ENCODE peak calls at places on chromosomes 5 and 9, in nine cellular contexts. I is tibial nerve, O is tibial artery, F is HFFc6, P is coronary artery, Q is astrocyte of the spinal cord, L is fibroblast of the aortic adventitia, Z is GM13976, M is PC-3. V is an unnamed sample.

GRCh38 chr5:98568336-98568735 is 205.1 kb upstream of the RGMB start:
- DNase-seq in I (no peak), O (no peak), F (peak), P (no peak), Q (peak), L (peak), Z (no peak), M (no peak), V (peak)

GRCh38 chr9:124262596-124263045 is 4.9 kb downstream of the NEK6 start:
- DNase-seq in I (no peak), O (no peak), F (no peak), P (no peak), Q (no peak), L (peak), Z (no peak), M (no peak), V (no peak)

GRCh38 chr5:10831416-10831815 is 70.4 kb upstream of the DAP start:
- DNase-seq in I (no peak), O (no peak), F (peak), P (no peak), Q (peak), L (peak), Z (no peak), M (peak), V (peak)

GRCh38 chr9:133569891-133570651 is 35.6 kb downstream of the ADAMTSL2 start:
- DNase-seq in I (no peak), O (no peak), F (no peak), P (no peak), Q (no peak), L (no peak), Z (no peak), M (no peak), V (no peak)

GRCh38 chr9:114894801-114895433 is 35.5 kb downstream of the TNFSF8 start:
- DNase-seq in I (no peak), O (no peak), F (peak), P (no peak), Q (peak), L (peak), Z (no peak), M (peak), V (peak)

GRCh38 chr5:16812911-16813310 is 123.2 kb downstream of the MYO10 start:
- DNase-seq in I (no peak), O (no peak), F (no peak), P (no peak), Q (peak), L (peak), Z (no peak), M (peak), V (peak)

GRCh38 chr5:73230264-73231244 is 57.6 kb downstream of the TMEM174 start:
- DNase-seq in I (no peak), O (no peak), F (no peak), P (no peak), Q (no peak), L (no peak), Z (no peak), M (no peak), V (no peak)

GRCh38 chr5:178388381-178389030 is 155.9 kb upstream of the PHYKPL start:
- DNase-seq in I (no peak), O (no peak), F (no peak), P (peak), Q (no peak), L (no peak), Z (no peak), M (no peak), V (peak)

GRCh38 chr9:136059851-136060670 is 35.0 kb downstream of the NACC2 start:
- DNase-seq in I (no peak), O (peak), F (peak), P (peak), Q (peak), L (peak), Z (no peak), M (no peak), V (peak)

GRCh38 chr9:89606049-89606481 is 1.3 kb downstream of the GADD45G start:
- DNase-seq in I (peak), O (peak), F (peak), P (peak), Q (peak), L (peak), Z (peak), M (peak), V (peak)

GRCh38 chr9:120927125-120928014 is 774 bp upstream of the TRAF1 start:
- DNase-seq in I (no peak), O (no peak), F (no peak), P (no peak), Q (no peak), L (no peak), Z (no peak), M (no peak), V (no peak)

GRCh38 chr9:90964101-90965020 is 162.7 kb downstream of the SYK start:
- DNase-seq in I (no peak), O (no peak), F (no peak), P (no peak), Q (peak), L (peak), Z (peak), M (no peak), V (no peak)

GRCh38 chr5:65927497-65928340 is 1.3 kb downstream of the ERBIN start:
- DNase-seq in I (no peak), O (no peak), F (peak), P (no peak), Q (peak), L (peak), Z (peak), M (peak), V (peak)

GRCh38 chr5:125042243-125042887 is 295.9 kb upstream of the ZNF608 start:
- DNase-seq in I (no peak), O (no peak), F (no peak), P (no peak), Q (peak), L (peak), Z (no peak), M (no peak), V (peak)

GRCh38 chr9:110847661-110848060 is 179.1 kb downstream of the MUSK start:
- DNase-seq in I (no peak), O (no peak), F (no peak), P (no peak), Q (no peak), L (peak), Z (no peak), M (no peak), V (peak)

GRCh38 chr5:142325677-142326479 is 1.1 kb upstream of the SPRY4 start:
- DNase-seq in I (peak), O (peak), F (peak), P (no peak), Q (peak), L (peak), Z (no peak), M (peak), V (peak)

GRCh38 chr5:158414780-158415179 is 555.8 kb upstream of the CLINT1 start:
- DNase-seq in I (no peak), O (no peak), F (peak), P (no peak), Q (peak), L (peak), Z (no peak), M (peak), V (peak)

DNA sequence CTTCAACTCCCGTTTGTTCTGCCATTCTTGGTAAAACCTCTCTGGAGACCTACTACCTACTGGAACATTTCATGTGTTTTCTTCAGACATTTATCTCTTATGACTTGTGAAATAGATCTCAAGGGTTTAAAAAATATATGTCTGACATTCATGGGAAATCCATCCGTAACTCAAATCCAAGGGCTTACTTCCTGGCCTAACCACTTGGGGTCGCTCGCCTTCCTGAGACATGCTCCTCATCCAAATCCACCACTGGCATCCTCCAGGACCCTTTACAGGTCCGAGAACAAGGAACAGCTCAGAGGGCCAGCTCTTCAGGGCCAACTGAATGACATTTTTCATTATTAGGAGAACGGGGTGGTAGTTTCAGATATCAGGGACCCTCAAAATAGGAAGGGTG is 235.1 kb upstream of the TUT7 start:
- DNase-seq in I (no peak), O (no peak), F (no peak), P (no peak), Q (no peak), L (no peak), Z (no peak), M (no peak), V (no peak)
- TF ChIP-seq CTCF in I (no peak), O (no peak), F (peak), P (no peak), Q (no peak), L (no peak), Z (no peak), M (no peak), V (peak)

DNA sequence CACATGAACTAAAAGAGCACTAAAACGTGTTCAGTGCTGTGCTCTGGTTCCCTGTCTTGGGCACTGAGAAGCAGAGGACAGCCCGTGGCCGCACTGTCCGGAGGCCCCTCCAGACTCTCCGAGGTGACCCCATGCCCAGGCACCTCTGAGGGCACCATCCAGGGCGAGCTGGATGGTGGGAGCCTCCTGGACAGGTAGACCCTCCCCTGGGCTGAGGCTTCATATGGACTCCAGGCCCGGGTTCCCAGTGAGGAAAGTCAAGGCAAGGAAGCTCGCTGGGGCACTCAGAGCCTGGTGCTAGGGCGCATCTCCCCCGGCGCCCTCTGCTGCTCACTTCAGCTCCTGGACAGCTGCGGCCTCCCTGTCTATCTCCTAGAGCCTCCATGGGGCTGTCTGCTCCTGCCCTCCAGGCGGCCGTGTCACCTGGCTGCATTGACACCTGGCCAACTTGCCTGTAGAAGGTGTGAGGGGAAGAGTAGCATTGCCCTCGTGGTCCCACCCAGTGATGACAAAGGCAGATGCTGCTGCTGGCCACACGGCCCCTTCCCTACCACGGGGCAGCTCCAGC is 178.2 kb upstream of the IRX1 start:
- DNase-seq in I (no peak), O (no peak), F (no peak), P (no peak), Q (no peak), L (no peak), Z (no peak), M (no peak), V (no peak)
- TF ChIP-seq CTCF in I (no peak), O (no peak), F (no peak), P (no peak), Q (no peak), L (no peak), Z (no peak), M (no peak), V (no peak)

GRCh38 chr5:146944764-146945710 is 66.5 kb upstream of the PPP2R2B start:
- DNase-seq in I (no peak), O (no peak), F (no peak), P (no peak), Q (no peak), L (no peak), Z (no peak), M (no peak), V (no peak)

GRCh38 chr5:146945722-146946121 is 67.2 kb upstream of the PPP2R2B start:
- DNase-seq in I (no peak), O (no peak), F (no peak), P (no peak), Q (no peak), L (no peak), Z (no peak), M (no peak), V (no peak)

DNA sequence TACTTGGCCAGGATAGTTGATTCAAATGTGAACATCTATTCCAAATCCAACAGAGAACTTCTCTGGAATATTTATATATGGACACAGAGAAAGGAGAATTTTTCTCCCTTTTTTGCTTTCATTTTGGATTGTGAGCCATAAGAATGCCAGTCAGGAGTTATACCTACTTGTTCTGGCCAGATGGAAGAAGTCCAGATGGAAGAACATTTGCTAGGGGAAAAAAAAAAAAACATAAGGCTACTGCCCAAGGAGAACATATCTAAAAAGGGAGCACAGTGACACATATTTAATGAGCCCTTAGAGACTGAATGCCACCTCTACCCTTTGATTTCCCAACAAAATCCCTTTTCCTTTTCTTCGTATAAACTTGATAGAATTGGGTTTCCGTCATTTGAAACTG is 61.7 kb upstream of the PPP2R2B start:
- DNase-seq in I (no peak), O (no peak), F (no peak), P (no peak), Q (no peak), L (no peak), Z (no peak), M (no peak), V (no peak)
- TF ChIP-seq CTCF in I (no peak), O (no peak), F (no peak), P (no peak), Q (no peak), L (no peak), Z (no peak), M (no peak), V (no peak)

GRCh38 chr5:83470516-83470915 is 1.0 kb upstream of the VCAN start:
- DNase-seq in I (no peak), O (no peak), F (no peak), P (no peak), Q (no peak), L (no peak), Z (no peak), M (no peak), V (no peak)

GRCh38 chr5:83470920-83471404 is 582 bp upstream of the VCAN start:
- DNase-seq in I (no peak), O (peak), F (no peak), P (no peak), Q (peak), L (peak), Z (peak), M (peak), V (no peak)

GRCh38 chr5:83469075-83469474 is 2.5 kb upstream of the VCAN start:
- DNase-seq in I (no peak), O (no peak), F (no peak), P (no peak), Q (no peak), L (no peak), Z (no peak), M (no peak), V (no peak)

GRCh38 chr5:83464261-83464660 is 7.3 kb upstream of the VCAN start:
- DNase-seq in I (no peak), O (no peak), F (no peak), P (no peak), Q (no peak), L (no peak), Z (no peak), M (no peak), V (no peak)

GRCh38 chr5:83467315-83468044 is 4.1 kb upstream of the VCAN start:
- DNase-seq in I (no peak), O (peak), F (peak), P (no peak), Q (peak), L (peak), Z (no peak), M (peak), V (peak)
- TF ChIP-seq CTCF in I (no peak), O (no peak), F (peak), P (no peak), Q (peak), L (peak), Z (no peak), M (no peak), V (peak)

DNA sequence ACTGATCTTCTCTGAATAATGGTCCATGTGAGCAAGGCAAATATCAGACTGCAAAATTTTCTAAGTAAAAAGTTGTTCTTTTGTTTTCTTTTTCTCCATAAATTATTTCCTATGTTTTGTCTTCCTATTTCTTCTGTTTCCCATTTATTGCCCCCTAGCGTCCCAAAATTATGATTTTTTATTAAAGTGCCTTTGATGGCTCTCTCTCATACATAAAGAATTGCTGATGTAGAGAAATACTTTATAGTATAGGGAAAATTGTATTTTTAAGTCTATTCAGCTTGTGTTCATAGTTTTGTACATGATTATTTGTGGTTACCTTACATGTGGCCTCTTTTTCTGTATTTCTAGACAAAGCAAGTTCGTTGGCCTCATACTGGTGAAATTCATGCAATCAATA is 1031.2 kb downstream of the EFNA5 start:
- DNase-seq in I (no peak), O (no peak), F (no peak), P (no peak), Q (no peak), L (no peak), Z (no peak), M (peak), V (no peak)
- TF ChIP-seq CTCF in I (no peak), O (no peak), F (peak), P (no peak), Q (no peak), L (no peak), Z (no peak), M (peak), V (no peak)

DNA sequence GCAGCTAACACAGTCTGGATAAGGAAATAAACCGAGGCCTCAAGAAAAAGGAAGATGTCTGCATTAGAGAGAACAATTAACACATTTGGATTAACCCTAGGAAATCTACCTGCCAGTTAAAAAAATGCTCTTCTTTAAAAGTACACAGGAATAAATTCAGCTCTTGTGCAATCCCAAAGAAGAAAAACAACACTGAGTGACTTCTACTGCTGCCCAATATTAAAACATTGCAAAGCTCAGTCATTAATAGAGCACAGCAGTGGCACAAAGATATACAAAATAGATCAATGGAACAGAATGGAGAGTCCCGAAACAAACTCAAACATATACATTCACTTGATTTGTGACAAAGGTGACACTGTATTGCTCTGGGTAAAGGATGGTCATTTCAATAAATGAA is 119.7 kb downstream of the GNAQ start:
- DNase-seq in I (no peak), O (no peak), F (no peak), P (no peak), Q (no peak), L (no peak), Z (no peak), M (no peak), V (no peak)
- TF ChIP-seq CTCF in I (no peak), O (no peak), F (no peak), P (no peak), Q (no peak), L (no peak), Z (no peak), M (no peak), V (no peak)

GRCh38 chr5:108924457-108924961 is 176.8 kb downstream of the FER start:
- DNase-seq in I (no peak), O (no peak), F (no peak), P (no peak), Q (no peak), L (no peak), Z (no peak), M (peak), V (no peak)

GRCh38 chr5:108925073-108925472 is 177.4 kb downstream of the FER start:
- DNase-seq in I (no peak), O (no peak), F (no peak), P (no peak), Q (no peak), L (no peak), Z (no peak), M (no peak), V (no peak)

GRCh38 chr5:108917596-108917995 is 169.9 kb downstream of the FER start:
- DNase-seq in I (no peak), O (no peak), F (no peak), P (no peak), Q (no peak), L (peak), Z (no peak), M (no peak), V (no peak)

DNA sequence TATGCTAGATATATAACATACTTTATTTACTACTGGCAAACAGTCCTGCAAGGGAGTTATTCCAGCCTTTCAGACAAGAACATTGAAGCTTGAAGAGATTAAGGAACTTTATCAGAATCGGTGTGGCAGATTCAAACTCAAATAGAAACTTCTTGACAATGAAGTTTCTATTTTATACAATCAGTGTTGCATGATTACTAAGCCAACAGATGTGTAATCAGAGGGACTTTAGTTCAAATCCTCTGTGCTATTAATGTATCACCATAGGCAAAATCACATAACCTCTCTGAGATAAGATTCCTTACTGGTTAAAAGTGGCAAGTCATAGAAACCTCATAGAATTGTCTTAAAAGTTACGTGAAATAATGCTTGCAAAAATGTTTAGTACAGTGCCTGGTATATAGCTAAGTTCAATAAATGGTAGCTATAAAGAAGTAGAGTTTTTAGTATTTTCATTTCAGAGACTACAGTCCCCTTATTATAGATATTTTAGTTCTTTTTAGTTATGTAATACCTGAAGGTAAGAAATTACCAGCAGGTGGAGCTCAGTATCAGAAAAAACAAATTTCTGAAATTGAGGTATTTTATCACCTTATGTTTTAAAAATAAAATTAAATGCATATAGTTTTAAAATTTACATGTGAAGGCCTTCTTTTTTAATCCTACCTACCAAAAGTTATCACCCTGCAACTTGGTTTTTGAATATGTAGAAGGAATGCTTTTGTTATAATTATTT is 172.1 kb downstream of the FER start:
- DNase-seq in I (no peak), O (no peak), F (no peak), P (no peak), Q (no peak), L (peak), Z (peak), M (peak), V (no peak)
- TF ChIP-seq CTCF in I (peak), O (no peak), F (peak), P (no peak), Q (no peak), L (no peak), Z (no peak), M (peak), V (peak)

GRCh38 chr9:4768681-4769080 is 24.1 kb upstream of the RCL1 start:
- DNase-seq in I (no peak), O (no peak), F (no peak), P (no peak), Q (no peak), L (no peak), Z (no peak), M (no peak), V (peak)
- TF ChIP-seq CTCF in I (no peak), O (no peak), F (no peak), P (no peak), Q (no peak), L (no peak), Z (no peak), M (no peak), V (no peak)